ENCODE peak calls at places on chromosomes 1 and 21, in four cellular contexts. C, R, F and B are unnamed samples.
A peak's percentile ranks its signal among the peaks of the same experiment; 100 is the strongest.

GRCh38 chr1:168301664-168302320 is 21.1 kb downstream of the TBX19 start:
- DNase-seq in C (no peak), R (no peak), F (no peak), B (no peak)

GRCh38 chr1:235984041-235984820 is 80.7 kb downstream of the NID1 start:
- DNase-seq in C (no peak), R (no peak), F (no peak), B (no peak)

GRCh38 chr1:85484716-85485115 is 19.8 kb upstream of the DDAH1 start:
- DNase-seq in C (no peak), R (no peak), F (no peak), B (no peak)

GRCh38 chr1:198122693-198123092 is 34.1 kb upstream of the NEK7 start:
- DNase-seq in C (no peak), R (no peak), F (no peak), B (no peak)

GRCh38 chr1:15472595-15472994 is 3.3 kb upstream of the CELA2B start:
- DNase-seq in C (no peak), R (no peak), F (no peak), B (no peak)

GRCh38 chr1:182789138-182790076 is at the start of gene NPL:
- DNase-seq in C (peak; percentile 86), R (peak; percentile 92), F (peak; percentile 77), B (peak; percentile 67)

GRCh38 chr1:238063454-238063853 is 172.7 kb upstream of the ZP4 start:
- DNase-seq in C (no peak), R (no peak), F (no peak), B (no peak)

GRCh38 chr1:53237638-53238037 is 680 bp downstream of the MAGOH start:
- DNase-seq in C (peak; percentile 8), R (no peak), F (no peak), B (no peak)

GRCh38 chr21:22764222-22764621 is 1766.0 kb downstream of the NCAM2 start:
- DNase-seq in C (no peak), R (no peak), F (no peak), B (no peak)

GRCh38 chr1:70891444-70891843 is 156.2 kb downstream of the PTGER3 start:
- DNase-seq in C (no peak), R (no peak), F (no peak), B (no peak)

DNA sequence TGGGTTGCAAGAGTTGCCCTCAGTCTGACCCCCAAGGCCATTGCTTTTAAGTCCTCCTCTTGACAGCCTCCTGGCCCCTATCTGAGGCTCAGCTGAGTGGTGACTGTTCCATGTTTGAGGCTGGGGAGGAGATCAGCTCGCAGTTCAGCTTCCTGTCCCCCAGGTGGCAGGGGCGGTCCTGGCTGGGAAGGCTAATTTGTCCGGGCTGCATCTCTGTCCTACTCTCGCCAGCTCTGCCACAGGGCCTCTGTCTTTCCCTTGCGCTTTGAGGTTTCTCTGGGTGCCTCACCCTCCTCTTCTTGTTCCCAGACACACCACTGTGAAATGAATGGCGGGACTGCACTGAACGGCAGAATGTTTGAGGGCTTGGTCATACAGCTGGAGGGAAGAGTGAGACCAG is 157.3 kb downstream of the KCNJ6 start:
- DNase-seq in C (peak; percentile 70), R (peak; percentile 64), F (peak; percentile 28), B (peak; percentile 52)
- TF ChIP-seq CTCF in C (peak; percentile 66), R (peak; percentile 35), F (peak; percentile 26), B (peak; percentile 72)

GRCh38 chr1:154186852-154187501 is 4.9 kb downstream of the TPM3 start:
- DNase-seq in C (no peak), R (no peak), F (no peak), B (no peak)

GRCh38 chr1:154182342-154183044 is 9.4 kb downstream of the TPM3 start:
- DNase-seq in C (peak; percentile 65), R (peak; percentile 91), F (peak; percentile 40), B (peak; percentile 30)

GRCh38 chr1:154183045-154183968 is 8.6 kb downstream of the TPM3 start:
- DNase-seq in C (peak; percentile 99), R (peak; percentile 99), F (peak; percentile 96), B (peak; percentile 94)

GRCh38 chr1:154181944-154182341 is 10.0 kb downstream of the TPM3 start:
- DNase-seq in C (no peak), R (no peak), F (no peak), B (no peak)

DNA sequence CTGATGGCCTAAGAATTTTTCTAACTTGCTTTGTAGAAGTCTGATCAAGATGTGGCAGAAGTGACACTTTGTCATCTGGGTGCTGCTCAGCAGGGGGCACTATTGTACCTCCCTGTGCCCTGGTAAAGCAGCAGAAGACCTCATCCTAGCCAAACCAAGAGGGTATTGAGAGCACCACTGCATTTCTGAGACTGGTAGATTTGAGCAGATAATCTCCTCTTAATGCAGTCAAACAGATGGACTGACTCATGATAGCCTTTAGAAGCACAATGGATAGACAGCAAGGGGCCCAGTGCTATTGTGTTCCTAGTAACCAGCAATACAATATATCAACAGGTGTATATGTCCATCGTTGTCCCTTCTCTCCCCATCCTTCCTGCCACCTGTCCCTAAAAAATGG is 5.7 kb downstream of the TPM3 start:
- DNase-seq in C (peak; percentile 67), R (peak; percentile 72), F (peak; percentile 39), B (peak; percentile 43)
- TF ChIP-seq CTCF in C (peak; percentile 63), R (no peak), F (no peak), B (peak; percentile 66)

GRCh38 chr21:33230518-33231324 is 983 bp downstream of the IFNAR2 start:
- DNase-seq in C (peak; percentile 77), R (peak; percentile 69), F (peak; percentile 36), B (peak; percentile 29)
- TF ChIP-seq CTCF in C (peak; percentile 49), R (no peak), F (no peak), B (peak; percentile 17)

DNA sequence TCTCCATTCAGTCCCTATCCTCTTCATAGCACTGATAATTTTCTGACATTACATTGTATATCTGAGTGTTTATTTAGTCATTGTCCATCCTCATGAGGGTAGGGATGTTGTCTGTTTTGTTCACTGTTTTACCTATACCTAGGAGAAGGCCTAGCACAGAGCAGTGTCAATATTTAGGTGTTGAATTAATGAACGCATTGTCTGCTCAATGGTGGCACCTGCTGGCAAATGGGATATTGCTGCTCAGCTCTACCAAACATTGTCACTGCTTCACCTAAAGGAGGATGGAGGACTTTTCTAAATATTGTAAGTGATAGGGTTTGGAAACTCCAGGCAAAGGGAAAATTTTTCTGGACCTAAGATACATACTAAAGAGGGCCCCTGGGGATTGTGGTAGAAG is 243.9 kb downstream of the RRAGC start:
- DNase-seq in C (no peak), R (no peak), F (no peak), B (no peak)
- TF ChIP-seq CTCF in C (peak; percentile 29), R (no peak), F (no peak), B (peak; percentile 39)

DNA sequence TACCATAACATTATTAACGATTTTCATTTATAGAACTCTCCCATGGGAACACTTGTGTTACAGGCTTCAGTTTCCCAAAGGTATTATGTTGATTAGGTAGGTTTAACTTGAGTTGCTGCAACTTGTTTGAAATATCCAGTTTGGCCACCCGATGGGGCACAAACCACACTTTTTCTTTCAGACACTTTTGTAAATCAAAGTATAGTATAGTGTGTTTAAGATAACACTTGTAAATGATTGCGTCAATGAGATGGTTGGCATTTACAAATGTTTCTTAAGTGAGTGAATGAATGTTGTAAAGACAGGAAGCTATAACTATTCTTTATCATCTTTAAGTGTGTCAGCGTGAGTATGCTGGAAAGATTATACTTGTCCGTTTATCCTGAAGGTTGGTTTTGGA is 4.3 kb downstream of the XPR1 start:
- DNase-seq in C (no peak), R (no peak), F (no peak), B (no peak)
- TF ChIP-seq CTCF in C (peak; percentile 22), R (no peak), F (no peak), B (no peak)

DNA sequence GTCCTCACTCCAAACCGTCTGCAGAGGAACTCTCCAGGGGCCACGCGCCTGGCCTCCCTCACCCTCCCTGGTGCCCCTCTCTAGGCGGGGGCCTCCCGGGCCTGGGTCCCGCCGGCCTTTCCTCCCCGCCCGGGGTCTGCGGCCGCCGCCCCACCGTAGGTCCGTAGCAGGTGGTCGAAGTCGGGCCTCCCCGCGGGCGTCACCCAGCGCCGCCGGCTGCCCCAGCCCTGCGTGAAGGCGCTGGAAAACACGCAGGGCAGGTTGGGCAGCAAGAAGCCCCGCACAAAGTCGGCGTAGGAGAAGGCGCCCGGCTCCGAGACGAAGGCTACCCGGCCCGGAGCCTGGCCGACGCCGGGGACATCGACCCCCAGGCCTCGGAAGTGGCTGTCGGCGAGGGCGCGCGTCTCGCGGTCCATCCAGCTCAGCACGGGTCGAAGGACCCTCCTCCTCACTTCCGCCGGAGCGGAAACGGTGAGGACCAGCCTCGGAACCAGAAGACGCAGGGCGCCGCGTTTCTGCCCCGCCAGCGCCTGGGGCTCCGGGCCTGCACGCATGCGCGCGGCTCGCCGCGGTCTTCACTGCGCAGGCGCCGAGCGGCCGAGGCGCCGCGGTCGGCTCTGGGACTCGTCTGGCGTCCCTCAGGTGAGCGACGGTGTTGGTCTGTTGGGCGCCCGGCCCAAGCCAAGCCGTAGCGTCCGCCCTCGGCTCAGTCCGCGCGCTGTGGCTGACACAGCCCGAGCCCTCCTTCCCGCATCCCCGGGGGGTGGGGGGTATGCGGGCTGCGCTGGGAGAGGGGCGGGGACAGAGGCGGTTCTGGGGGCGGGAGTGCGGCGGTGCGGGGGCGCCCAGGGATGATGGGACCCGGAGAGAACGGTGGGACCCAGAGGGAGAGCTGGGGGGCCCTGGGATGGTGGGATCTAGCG is at the start of the genes JMJD4 and SNAP47:
- DNase-seq in C (peak; percentile 96), R (peak; percentile 95), F (peak; percentile 86), B (peak; percentile 88)
- TF ChIP-seq CTCF in C (no peak), R (no peak), F (no peak), B (no peak)

GRCh38 chr1:58816072-58816746 is 32.4 kb upstream of the JUN start:
- DNase-seq in C (peak; percentile 84), R (peak; percentile 96), F (peak; percentile 88), B (peak; percentile 64)
- TF ChIP-seq CTCF in C (peak; percentile 12), R (no peak), F (no peak), B (peak; percentile 27)

GRCh38 chr21:36861595-36861883 is 104.9 kb downstream of the HLCS start:
- DNase-seq in C (no peak), R (no peak), F (no peak), B (no peak)

GRCh38 chr21:36861924-36862323 is 104.5 kb downstream of the HLCS start:
- DNase-seq in C (no peak), R (no peak), F (no peak), B (no peak)

GRCh38 chr21:36858320-36858957 is 108.0 kb downstream of the HLCS start:
- DNase-seq in C (no peak), R (no peak), F (no peak), B (no peak)

GRCh38 chr21:36860736-36861594 is 105.5 kb downstream of the HLCS start:
- DNase-seq in C (no peak), R (no peak), F (no peak), B (no peak)

DNA sequence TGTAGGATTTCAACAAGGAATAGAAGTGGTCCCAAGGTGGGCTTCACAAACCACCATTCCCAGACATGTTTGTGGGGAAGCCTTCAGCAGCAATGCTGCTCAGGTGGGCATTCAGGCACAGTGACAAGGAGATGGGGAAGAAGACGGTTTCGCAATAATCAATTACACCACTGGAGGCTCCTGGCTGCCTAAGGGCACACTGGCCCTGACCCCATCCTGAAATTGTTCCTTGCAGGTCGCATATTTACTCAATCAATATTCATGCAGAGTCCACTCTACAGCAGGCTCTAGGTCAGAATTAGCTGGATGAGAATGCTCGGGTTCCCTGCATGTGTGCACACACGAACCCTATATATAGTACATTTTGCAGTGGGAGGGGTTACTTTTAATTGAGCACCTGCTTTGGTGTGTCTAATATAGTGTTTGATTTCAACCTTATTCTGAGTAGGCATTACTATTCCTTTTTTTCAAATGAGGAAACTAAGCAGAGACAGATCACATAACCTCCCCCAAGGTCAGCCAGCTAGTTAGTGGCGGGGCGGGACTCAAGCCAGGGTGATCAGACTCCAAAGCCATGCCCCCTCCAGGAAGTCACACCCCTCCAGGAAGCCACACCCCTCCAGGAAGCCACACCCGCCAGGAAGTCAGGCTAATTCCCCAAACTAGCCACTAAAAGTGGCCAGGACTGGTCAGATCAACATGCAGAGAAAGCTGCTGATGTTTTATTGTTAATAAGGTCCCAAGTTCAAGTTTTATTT is 106.5 kb downstream of the HLCS start:
- DNase-seq in C (no peak), R (peak; percentile 90), F (no peak), B (no peak)
- TF ChIP-seq CTCF in C (no peak), R (no peak), F (no peak), B (no peak)

GRCh38 chr1:119896303-119896702 is at the start of gene ADAM30:
- DNase-seq in C (peak; percentile 13), R (no peak), F (no peak), B (no peak)
- TF ChIP-seq CTCF in C (peak; percentile 35), R (no peak), F (no peak), B (no peak)